ENCODE peak calls at places on chromosomes 2 and 18, in eight cellular contexts. V is endothelial cell, O is right atrium auricular region, I is tibial nerve, J is B cell, P is choroid plexus epithelial cell, M is neural crest cell, L is OCI-LY7. H is an unnamed sample.
A peak's percentile ranks its signal among the peaks of the same experiment; 100 is the strongest.

GRCh38 chr2:217948341-217948791 is 54.4 kb downstream of the TNS1 start:
- DNase-seq in M (no peak), L (no peak), I (no peak), O (no peak), P (no peak), J (no peak), V (no peak), H (no peak)

GRCh38 chr18:74420491-74420890 is 36.6 kb downstream of the DIPK1C start:
- DNase-seq in J (no peak), O (no peak), I (no peak), V (no peak), M (no peak), L (no peak), P (no peak), H (no peak)

GRCh38 chr2:47065771-47066380 is 89.2 kb downstream of the STPG4 start:
- DNase-seq in M (no peak), L (no peak), I (no peak), V (no peak), J (no peak), P (peak; percentile 56), O (no peak), H (peak; percentile 94)

GRCh38 chr2:179268277-179268935 is 3.8 kb upstream of the SESTD1 start:
- DNase-seq in J (no peak), V (no peak), M (no peak), O (peak; percentile 72), I (no peak), L (no peak), P (peak; percentile 57), H (peak; percentile 67)

GRCh38 chr2:45260946-45261345 is 251.7 kb upstream of the SIX2 start:
- DNase-seq in O (no peak), J (no peak), I (no peak), M (no peak), P (no peak), V (no peak), L (no peak), H (no peak)

GRCh38 chr2:232539298-232540231 is at the start of gene CHRNG:
- DNase-seq in P (no peak), O (no peak), L (no peak), M (no peak), V (no peak), J (no peak), I (no peak), H (no peak)

GRCh38 chr18:13471971-13472628 is 253.5 kb downstream of the LDLRAD4 start:
- DNase-seq in J (no peak), V (no peak), I (no peak), P (no peak), M (peak; percentile 46), O (no peak), L (no peak), H (no peak)

GRCh38 chr2:103462101-103462500 is 700.3 kb downstream of the TMEM182 start:
- DNase-seq in L (no peak), P (no peak), J (no peak), M (no peak), V (no peak), I (no peak), O (no peak), H (no peak)

GRCh38 chr2:61268249-61268648 is 106.3 kb downstream of the C2orf74 start:
- DNase-seq in J (no peak), P (no peak), I (no peak), M (no peak), O (no peak), L (no peak), V (no peak), H (no peak)

GRCh38 chr18:12857215-12857924 is 26.7 kb downstream of the PTPN2 start:
- DNase-seq in V (no peak), L (peak; percentile 75), I (no peak), P (no peak), O (no peak), M (no peak), J (no peak), H (no peak)

GRCh38 chr2:120470041-120470716 is 124.2 kb downstream of the INHBB start:
- DNase-seq in O (peak; percentile 92), L (no peak), V (peak; percentile 44), M (no peak), P (peak; percentile 93), I (peak; percentile 72), J (no peak), H (peak; percentile 99)

GRCh38 chr18:70578480-70578879 is 289.6 kb downstream of the SOCS6 start:
- DNase-seq in P (no peak), O (no peak), I (no peak), J (no peak), M (peak; percentile 15), V (no peak), L (no peak), H (no peak)
- TF ChIP-seq CTCF in P (peak; percentile 8), O (no peak), I (no peak), J (no peak), M (peak; percentile 35), V (no peak), L (no peak), H (no peak)

GRCh38 chr2:106843001-106843909 is 42.7 kb downstream of the ST6GAL2 start:
- DNase-seq in P (no peak), O (no peak), I (no peak), V (no peak), L (no peak), M (no peak), J (no peak), H (no peak)
- TF ChIP-seq CTCF in P (no peak), O (no peak), I (no peak), V (no peak), L (no peak), M (no peak), J (no peak), H (no peak)

DNA sequence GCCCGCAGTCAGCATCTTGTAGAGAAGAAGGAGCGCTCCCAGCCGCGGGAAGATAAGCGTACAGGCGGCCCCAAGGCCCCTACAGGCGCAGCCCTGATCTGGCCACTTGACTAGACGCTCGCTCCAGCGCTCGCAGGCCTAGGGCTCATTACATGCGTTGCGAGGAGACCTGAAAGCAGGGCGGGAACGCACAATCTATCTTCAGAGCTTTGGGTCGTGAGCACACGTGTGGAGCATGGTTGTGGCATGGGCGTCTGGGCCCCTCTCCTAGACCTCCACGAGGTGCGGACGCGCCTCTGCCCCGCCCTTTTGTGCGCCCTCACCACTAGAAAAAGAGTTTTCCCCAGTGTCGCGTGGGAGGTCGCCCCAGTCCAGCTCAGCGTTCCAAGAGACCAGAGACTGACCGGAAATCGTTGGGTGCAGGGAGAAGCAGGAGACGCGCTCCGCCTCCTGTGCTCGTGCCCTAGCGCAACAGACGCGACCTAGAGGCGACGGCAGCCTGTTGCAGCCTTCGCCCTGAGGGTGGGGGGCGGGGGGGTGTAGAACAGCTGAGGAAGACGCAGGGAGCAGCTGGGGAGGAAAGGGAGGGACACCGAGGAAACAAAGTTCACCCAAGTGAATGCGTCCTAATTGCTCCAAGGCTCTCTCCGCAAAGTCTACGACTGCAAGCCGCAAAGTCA is 12.6 kb downstream of the NR4A2 start:
- DNase-seq in L (no peak), V (no peak), M (no peak), J (peak; percentile 38), I (peak; percentile 53), O (no peak), P (no peak), H (peak; percentile 55)
- TF ChIP-seq CTCF in L (no peak), V (no peak), M (peak; percentile 32), J (no peak), I (peak; percentile 58), O (no peak), P (no peak), H (no peak)

GRCh38 chr2:105158002-105158401 is 83.5 kb upstream of the GPR45 start:
- DNase-seq in M (no peak), I (no peak), O (no peak), J (no peak), L (no peak), V (no peak), P (no peak), H (no peak)

GRCh38 chr2:105150231-105150630 is 91.3 kb upstream of the GPR45 start:
- DNase-seq in L (no peak), O (no peak), J (no peak), V (no peak), P (no peak), M (no peak), I (no peak), H (no peak)

GRCh38 chr2:105156166-105156565 is 85.4 kb upstream of the GPR45 start:
- DNase-seq in I (no peak), L (no peak), J (no peak), M (no peak), V (no peak), O (no peak), P (no peak), H (no peak)
- TF ChIP-seq CTCF in I (no peak), L (no peak), J (no peak), M (no peak), V (no peak), O (no peak), P (no peak), H (no peak)

DNA sequence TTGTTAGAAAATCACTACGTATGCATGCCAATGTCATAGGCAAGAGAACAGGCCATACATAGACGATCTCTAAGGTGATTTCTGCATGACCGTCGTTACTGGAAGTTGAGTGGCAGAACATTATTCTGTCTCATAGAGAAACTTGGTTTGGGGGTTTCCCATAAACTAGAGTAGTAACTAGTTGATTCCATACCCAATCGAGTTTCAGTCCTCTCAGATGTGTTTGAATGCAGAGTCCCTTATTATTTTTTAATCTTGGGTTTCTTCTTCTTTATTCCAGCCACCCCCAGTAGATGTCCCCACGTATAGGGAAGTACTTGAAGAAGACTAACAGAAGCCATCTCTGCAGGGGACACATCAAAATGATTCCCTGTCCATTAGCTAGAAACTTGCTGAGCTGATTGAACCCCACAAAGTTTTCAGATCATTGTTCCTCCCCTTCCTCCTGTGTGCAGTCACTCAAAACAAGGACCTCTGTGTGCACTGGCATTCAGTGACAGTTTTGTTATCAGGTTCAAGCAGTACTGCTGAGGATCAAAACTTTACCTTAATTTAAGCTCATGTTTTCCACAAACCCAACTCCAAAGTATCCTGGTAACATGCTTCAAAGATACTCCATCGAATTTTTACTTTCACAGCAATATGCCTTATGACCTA is 68.4 kb upstream of the CDCA7 start:
- DNase-seq in L (peak; percentile 53), P (no peak), O (no peak), V (no peak), J (no peak), I (no peak), M (no peak), H (no peak)
- TF ChIP-seq CTCF in L (peak; percentile 75), P (no peak), O (no peak), V (no peak), J (no peak), I (no peak), M (no peak), H (no peak)

DNA sequence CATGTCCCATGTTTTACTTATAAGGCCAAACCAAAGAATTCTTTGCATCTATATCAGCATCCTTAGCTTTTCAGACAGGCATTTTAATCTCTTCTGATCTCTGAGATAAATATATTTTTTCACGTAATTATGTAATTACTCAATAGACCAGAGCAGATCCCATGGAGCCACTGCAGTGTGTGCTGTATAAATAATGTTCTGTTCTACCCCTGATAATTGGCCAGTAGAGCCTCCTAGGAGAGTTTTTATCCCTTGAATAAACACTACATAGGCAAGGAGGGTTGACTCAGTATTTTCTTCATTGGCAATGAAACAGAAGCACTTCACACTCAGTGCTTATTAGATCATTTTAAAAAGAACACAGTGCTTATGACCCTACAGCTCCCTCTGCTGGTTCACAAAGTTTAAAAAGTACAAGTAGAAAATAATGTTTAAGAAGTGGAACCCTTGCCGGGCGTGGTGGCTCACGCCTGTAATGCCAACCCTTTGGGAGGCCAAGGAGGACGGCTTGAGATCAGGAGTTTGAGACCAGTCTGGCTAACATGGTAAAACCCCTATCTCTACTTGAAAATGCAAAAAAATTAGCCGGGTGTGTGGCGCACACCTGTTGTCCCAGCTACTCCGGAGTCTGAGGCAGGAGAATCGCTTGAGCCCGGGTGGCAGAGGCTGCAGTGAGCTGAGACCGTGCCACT is 91.9 kb downstream of the PPP1R1C start:
- DNase-seq in I (no peak), V (peak; percentile 39), J (peak; percentile 41), M (peak; percentile 58), O (no peak), L (peak; percentile 64), P (peak; percentile 95), H (peak; percentile 71)
- TF ChIP-seq CTCF in I (peak; percentile 88), V (peak; percentile 82), J (peak; percentile 66), M (peak; percentile 85), O (peak; percentile 42), L (peak; percentile 78), P (peak; percentile 72), H (peak; percentile 57)

H was measured in foreskin fibroblast.